ENCODE peak calls at places on chromosomes 3 and 15, in six cellular contexts. One of them, this sample, is unnamed.

GRCh38 chr3:17136251-17136721 is 251.5 kb downstream of the PLCL2 start:
- DNase-seq in MV-4-11: no peak
- DNase-seq in G401: peak
- DNase-seq in NCI-H1417: no peak
- DNase-seq in activated CD8-positive, alpha-beta memory T cell treated with anti-CD3 and anti-CD28 coated beads for 1 hour: no peak
- DNase-seq in putamen: no peak
- DNase-seq in this sample: no peak

GRCh38 chr15:26620528-26620927 is 152.3 kb downstream of the GABRB3 start:
- DNase-seq in MV-4-11: no peak
- DNase-seq in NCI-H1417: peak
- DNase-seq in G401: no peak
- DNase-seq in putamen: no peak
- DNase-seq in activated CD8-positive, alpha-beta memory T cell treated with anti-CD3 and anti-CD28 coated beads for 1 hour: no peak
- DNase-seq in this sample: no peak

GRCh38 chr3:30643763-30644462 is 37.5 kb downstream of the TGFBR2 start:
- DNase-seq in NCI-H1417: no peak
- DNase-seq in putamen: no peak
- DNase-seq in G401: no peak
- DNase-seq in activated CD8-positive, alpha-beta memory T cell treated with anti-CD3 and anti-CD28 coated beads for 1 hour: peak
- DNase-seq in MV-4-11: peak
- DNase-seq in this sample: no peak

GRCh38 chr15:33720952-33721351 is 247.3 kb upstream of the CHRM5 start:
- DNase-seq in activated CD8-positive, alpha-beta memory T cell treated with anti-CD3 and anti-CD28 coated beads for 1 hour: no peak
- DNase-seq in G401: no peak
- DNase-seq in NCI-H1417: no peak
- DNase-seq in putamen: no peak
- DNase-seq in MV-4-11: no peak
- DNase-seq in this sample: no peak

GRCh38 chr3:103195201-103195600 is 760.4 kb downstream of the ZPLD1 start:
- DNase-seq in NCI-H1417: no peak
- DNase-seq in activated CD8-positive, alpha-beta memory T cell treated with anti-CD3 and anti-CD28 coated beads for 1 hour: no peak
- DNase-seq in MV-4-11: no peak
- DNase-seq in putamen: no peak
- DNase-seq in G401: no peak
- DNase-seq in this sample: no peak

GRCh38 chr15:92429378-92430066 is 35.8 kb downstream of the ST8SIA2 start:
- DNase-seq in activated CD8-positive, alpha-beta memory T cell treated with anti-CD3 and anti-CD28 coated beads for 1 hour: no peak
- DNase-seq in G401: no peak
- DNase-seq in NCI-H1417: peak
- DNase-seq in putamen: no peak
- DNase-seq in MV-4-11: peak
- DNase-seq in this sample: no peak

GRCh38 chr3:79016587-79017380 is 751.0 kb downstream of the ROBO1 start:
- DNase-seq in activated CD8-positive, alpha-beta memory T cell treated with anti-CD3 and anti-CD28 coated beads for 1 hour: no peak
- DNase-seq in NCI-H1417: peak
- DNase-seq in MV-4-11: peak
- DNase-seq in G401: peak
- DNase-seq in putamen: no peak
- DNase-seq in this sample: no peak

GRCh38 chr3:194517333-194517732 is 30.5 kb upstream of the ATP13A3 start:
- DNase-seq in putamen: no peak
- DNase-seq in NCI-H1417: no peak
- DNase-seq in MV-4-11: no peak
- DNase-seq in activated CD8-positive, alpha-beta memory T cell treated with anti-CD3 and anti-CD28 coated beads for 1 hour: no peak
- DNase-seq in G401: no peak
- DNase-seq in this sample: no peak

GRCh38 chr3:152261329-152261728 is 7.4 kb upstream of the MBNL1 start:
- DNase-seq in G401: no peak
- DNase-seq in putamen: no peak
- DNase-seq in NCI-H1417: no peak
- DNase-seq in activated CD8-positive, alpha-beta memory T cell treated with anti-CD3 and anti-CD28 coated beads for 1 hour: no peak
- DNase-seq in MV-4-11: no peak
- DNase-seq in this sample: no peak

GRCh38 chr3:161221881-161222600 is 930 bp downstream of the NMD3 start:
- DNase-seq in MV-4-11: peak
- DNase-seq in NCI-H1417: peak
- DNase-seq in G401: peak
- DNase-seq in putamen: no peak
- DNase-seq in activated CD8-positive, alpha-beta memory T cell treated with anti-CD3 and anti-CD28 coated beads for 1 hour: no peak
- DNase-seq in this sample: no peak

GRCh38 chr3:15645740-15646490 is 44.4 kb downstream of the BTD start:
- DNase-seq in activated CD8-positive, alpha-beta memory T cell treated with anti-CD3 and anti-CD28 coated beads for 1 hour: no peak
- DNase-seq in G401: no peak
- DNase-seq in MV-4-11: no peak
- DNase-seq in putamen: peak
- DNase-seq in NCI-H1417: no peak
- DNase-seq in this sample: no peak

GRCh38 chr15:79881254-79881653 is 15.6 kb downstream of the MTHFS start:
- DNase-seq in NCI-H1417: peak
- DNase-seq in MV-4-11: no peak
- DNase-seq in putamen: no peak
- DNase-seq in activated CD8-positive, alpha-beta memory T cell treated with anti-CD3 and anti-CD28 coated beads for 1 hour: no peak
- DNase-seq in G401: no peak
- DNase-seq in this sample: no peak

GRCh38 chr3:151895881-151896661 is 22.6 kb downstream of the SUCNR1 start:
- DNase-seq in NCI-H1417: peak
- DNase-seq in putamen: no peak
- DNase-seq in G401: no peak
- DNase-seq in activated CD8-positive, alpha-beta memory T cell treated with anti-CD3 and anti-CD28 coated beads for 1 hour: no peak
- DNase-seq in MV-4-11: no peak
- DNase-seq in this sample: no peak

GRCh38 chr3:188320757-188321156 is 166.8 kb downstream of the LPP start:
- DNase-seq in activated CD8-positive, alpha-beta memory T cell treated with anti-CD3 and anti-CD28 coated beads for 1 hour: no peak
- DNase-seq in NCI-H1417: no peak
- DNase-seq in MV-4-11: peak
- DNase-seq in G401: no peak
- DNase-seq in putamen: no peak
- DNase-seq in this sample: no peak

GRCh38 chr15:60096157-60096556 is 92.0 kb downstream of the FOXB1 start:
- DNase-seq in putamen: no peak
- DNase-seq in G401: no peak
- DNase-seq in NCI-H1417: no peak
- DNase-seq in MV-4-11: no peak
- DNase-seq in activated CD8-positive, alpha-beta memory T cell treated with anti-CD3 and anti-CD28 coated beads for 1 hour: no peak
- DNase-seq in this sample: no peak

GRCh38 chr3:126528419-126528799 is 4.5 kb downstream of the CHST13 start:
- DNase-seq in G401: no peak
- DNase-seq in activated CD8-positive, alpha-beta memory T cell treated with anti-CD3 and anti-CD28 coated beads for 1 hour: no peak
- DNase-seq in putamen: no peak
- DNase-seq in NCI-H1417: no peak
- DNase-seq in MV-4-11: no peak
- DNase-seq in this sample: no peak

GRCh38 chr15:52112203-52112750 is 298 bp downstream of the BCL2L10 start:
- DNase-seq in putamen: no peak
- DNase-seq in NCI-H1417: peak
- DNase-seq in G401: peak
- DNase-seq in MV-4-11: no peak
- DNase-seq in activated CD8-positive, alpha-beta memory T cell treated with anti-CD3 and anti-CD28 coated beads for 1 hour: peak
- DNase-seq in this sample: no peak

GRCh38 chr3:170603770-170604510 is 18.1 kb upstream of the SLC7A14 start:
- DNase-seq in activated CD8-positive, alpha-beta memory T cell treated with anti-CD3 and anti-CD28 coated beads for 1 hour: no peak
- DNase-seq in putamen: no peak
- DNase-seq in G401: no peak
- DNase-seq in NCI-H1417: no peak
- DNase-seq in MV-4-11: no peak
- DNase-seq in this sample: no peak

GRCh38 chr15:43150171-43150929 is 17.0 kb downstream of the TMEM62 start:
- DNase-seq in activated CD8-positive, alpha-beta memory T cell treated with anti-CD3 and anti-CD28 coated beads for 1 hour: no peak
- DNase-seq in G401: no peak
- DNase-seq in NCI-H1417: no peak
- DNase-seq in putamen: no peak
- DNase-seq in MV-4-11: peak
- DNase-seq in this sample: no peak

GRCh38 chr3:180626844-180627243 is 24.9 kb downstream of the TTC14 start:
- DNase-seq in NCI-H1417: no peak
- DNase-seq in G401: no peak
- DNase-seq in MV-4-11: no peak
- DNase-seq in activated CD8-positive, alpha-beta memory T cell treated with anti-CD3 and anti-CD28 coated beads for 1 hour: no peak
- DNase-seq in putamen: no peak
- DNase-seq in this sample: no peak

GRCh38 chr3:120174811-120175210 is 80.6 kb upstream of the GSK3B start:
- DNase-seq in putamen: no peak
- DNase-seq in NCI-H1417: no peak
- DNase-seq in MV-4-11: no peak
- DNase-seq in G401: no peak
- DNase-seq in activated CD8-positive, alpha-beta memory T cell treated with anti-CD3 and anti-CD28 coated beads for 1 hour: no peak
- DNase-seq in this sample: no peak